ENCODE peak calls at places on chromosomes 11 and 22, in five cellular contexts. One of them, this sample, is unnamed.
A peak's percentile ranks its signal among the peaks of the same experiment; 100 is the strongest.

GRCh38 chr11:72583177-72583553 is 91.1 kb downstream of the PDE2A start:
- DNase-seq in heart left ventricle: no peak
- DNase-seq in spleen: peak; percentile 51
- DNase-seq in fibroblast of lung: no peak
- DNase-seq in SK-N-SH: no peak
- DNase-seq in this sample: no peak

GRCh38 chr11:26095340-26095739 is 236.6 kb upstream of the ANO3 start:
- DNase-seq in spleen: no peak
- DNase-seq in heart left ventricle: no peak
- DNase-seq in fibroblast of lung: no peak
- DNase-seq in SK-N-SH: no peak
- DNase-seq in this sample: no peak

GRCh38 chr11:102453286-102453797 is 777 bp upstream of the TMEM123 start:
- DNase-seq in heart left ventricle: no peak
- DNase-seq in spleen: no peak
- DNase-seq in SK-N-SH: peak; percentile 18
- DNase-seq in fibroblast of lung: no peak
- DNase-seq in this sample: no peak

GRCh38 chr22:29531419-29531818 is 22.1 kb downstream of the THOC5 start:
- DNase-seq in spleen: peak; percentile 50
- DNase-seq in fibroblast of lung: no peak
- DNase-seq in SK-N-SH: no peak
- DNase-seq in heart left ventricle: no peak
- DNase-seq in this sample: no peak

GRCh38 chr22:38257650-38258246 is 15.1 kb downstream of the TMEM184B start:
- DNase-seq in spleen: no peak
- DNase-seq in SK-N-SH: no peak
- DNase-seq in heart left ventricle: no peak
- DNase-seq in fibroblast of lung: no peak
- DNase-seq in this sample: no peak

GRCh38 chr11:67282876-67283371 is 6.2 kb upstream of the ANKRD13D start:
- DNase-seq in heart left ventricle: peak; percentile 28
- DNase-seq in SK-N-SH: no peak
- DNase-seq in spleen: peak; percentile 79
- DNase-seq in fibroblast of lung: no peak
- DNase-seq in this sample: no peak

GRCh38 chr11:43823316-43823715 is 57.3 kb upstream of the ALKBH3 start:
- DNase-seq in SK-N-SH: no peak
- DNase-seq in spleen: no peak
- DNase-seq in heart left ventricle: no peak
- DNase-seq in fibroblast of lung: no peak
- DNase-seq in this sample: no peak

GRCh38 chr22:27768027-27768640 is 33.4 kb downstream of the MN1 start:
- DNase-seq in fibroblast of lung: no peak
- DNase-seq in spleen: no peak
- DNase-seq in heart left ventricle: peak; percentile 7
- DNase-seq in SK-N-SH: no peak
- DNase-seq in this sample: no peak

GRCh38 chr11:9313648-9314290 is 624 bp downstream of the TMEM41B start:
- DNase-seq in heart left ventricle: no peak
- DNase-seq in SK-N-SH: no peak
- DNase-seq in fibroblast of lung: peak; percentile 27
- DNase-seq in spleen: no peak
- DNase-seq in this sample: no peak

GRCh38 chr11:84719935-84720577 is 907.1 kb downstream of the DLG2 start:
- DNase-seq in SK-N-SH: peak; percentile 44
- DNase-seq in heart left ventricle: peak; percentile 22
- DNase-seq in fibroblast of lung: no peak
- DNase-seq in spleen: peak; percentile 76
- DNase-seq in this sample: no peak

GRCh38 chr11:1152316-1153104 is 5.2 kb upstream of the MUC5AC start:
- DNase-seq in SK-N-SH: peak; percentile 16
- DNase-seq in spleen: peak; percentile 71
- DNase-seq in heart left ventricle: no peak
- DNase-seq in fibroblast of lung: peak; percentile 72
- DNase-seq in this sample: peak; percentile 63

GRCh38 chr11:120184371-120184945 is 26.4 kb upstream of the OAF start:
- DNase-seq in SK-N-SH: no peak
- DNase-seq in fibroblast of lung: no peak
- DNase-seq in heart left ventricle: peak; percentile 72
- DNase-seq in spleen: no peak
- DNase-seq in this sample: peak; percentile 73

GRCh38 chr11:74966651-74967050 is 17.6 kb downstream of the SPCS2 start:
- DNase-seq in fibroblast of lung: peak; percentile 77
- DNase-seq in spleen: no peak
- DNase-seq in SK-N-SH: no peak
- DNase-seq in heart left ventricle: no peak
- DNase-seq in this sample: no peak

DNA sequence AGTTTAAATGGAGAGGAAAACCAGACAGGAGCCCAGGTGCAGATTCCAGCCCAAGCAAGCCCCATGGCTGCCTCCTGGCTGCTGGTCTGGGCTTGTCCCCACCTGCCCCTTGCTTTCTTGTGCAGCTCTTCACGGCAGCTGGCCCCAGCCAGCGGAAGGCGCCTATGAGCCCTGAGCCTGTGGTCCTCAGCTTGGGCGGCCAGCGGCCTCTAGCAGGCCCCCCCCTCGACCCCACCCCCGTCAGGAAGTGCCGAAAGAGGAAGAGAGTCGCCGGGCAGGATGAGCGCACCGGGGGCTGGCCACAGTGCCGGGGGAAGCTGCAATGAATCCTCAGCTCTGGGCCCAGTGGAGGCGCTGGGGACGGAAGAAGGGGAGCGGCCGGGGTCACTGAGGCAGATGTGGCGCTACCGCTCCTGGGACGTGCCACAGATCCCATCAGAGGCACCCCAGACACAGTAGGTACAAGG is 2.1 kb upstream of the DGKZ start:
- DNase-seq in fibroblast of lung: no peak
- DNase-seq in heart left ventricle: peak; percentile 82
- DNase-seq in SK-N-SH: no peak
- DNase-seq in spleen: peak; percentile 93
- DNase-seq in this sample: no peak
- H3K4me3 ChIP-seq in fibroblast of lung: no peak overlapping the region
- H3K4me3 ChIP-seq in heart left ventricle: peak overlapping the region; percentile 44
- H3K4me3 ChIP-seq in SK-N-SH: no peak overlapping the region
- H3K4me3 ChIP-seq in spleen: peak overlapping the region; percentile 43
- H3K4me3 ChIP-seq in this sample: peak overlapping the region; percentile 83

GRCh38 chr11:33006010-33006409 is 9.7 kb upstream of the DEPDC7 start:
- DNase-seq in SK-N-SH: no peak
- DNase-seq in spleen: no peak
- DNase-seq in heart left ventricle: no peak
- DNase-seq in fibroblast of lung: no peak
- DNase-seq in this sample: no peak

GRCh38 chr11:33000181-33000580 is 15.5 kb upstream of the DEPDC7 start:
- DNase-seq in SK-N-SH: no peak
- DNase-seq in spleen: no peak
- DNase-seq in fibroblast of lung: peak; percentile 90
- DNase-seq in heart left ventricle: no peak
- DNase-seq in this sample: no peak

GRCh38 chr11:33002143-33002542 is 13.5 kb upstream of the DEPDC7 start:
- DNase-seq in spleen: no peak
- DNase-seq in heart left ventricle: no peak
- DNase-seq in fibroblast of lung: no peak
- DNase-seq in SK-N-SH: no peak
- DNase-seq in this sample: no peak

GRCh38 chr11:33005175-33005574 is 10.5 kb upstream of the DEPDC7 start:
- DNase-seq in SK-N-SH: no peak
- DNase-seq in fibroblast of lung: no peak
- DNase-seq in spleen: no peak
- DNase-seq in heart left ventricle: no peak
- DNase-seq in this sample: no peak

DNA sequence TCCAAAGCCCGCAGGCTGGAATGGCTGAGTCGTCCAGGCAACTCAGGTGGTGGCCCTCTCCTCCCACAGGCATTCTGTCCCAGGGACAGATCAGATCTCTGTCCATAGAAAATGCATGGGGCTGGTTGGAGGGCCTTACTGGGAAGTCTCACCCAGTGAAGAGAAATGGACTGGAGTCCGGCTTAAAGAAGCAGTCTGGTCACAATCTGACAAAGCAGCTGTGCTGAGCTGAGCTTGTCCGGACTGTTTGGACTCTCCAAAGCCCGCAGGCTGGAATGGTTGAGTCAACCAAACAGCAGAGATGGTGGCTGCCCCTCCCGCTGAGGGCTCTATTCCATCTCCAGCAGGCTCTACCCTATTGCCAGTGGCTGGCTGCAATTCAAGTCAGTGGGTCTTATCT is 14.4 kb upstream of the DEPDC7 start:
- DNase-seq in fibroblast of lung: no peak
- DNase-seq in spleen: no peak
- DNase-seq in SK-N-SH: no peak
- DNase-seq in heart left ventricle: no peak
- DNase-seq in this sample: no peak
- TF ChIP-seq CTCF in fibroblast of lung: no peak
- TF ChIP-seq CTCF in spleen: no peak
- TF ChIP-seq CTCF in SK-N-SH: no peak
- TF ChIP-seq CTCF in heart left ventricle: no peak
- TF ChIP-seq CTCF in this sample: no peak

GRCh38 chr11:103888541-103888951 is 147.9 kb upstream of the DDI1 start:
- DNase-seq in spleen: no peak
- DNase-seq in SK-N-SH: no peak
- DNase-seq in fibroblast of lung: peak; percentile 47
- DNase-seq in heart left ventricle: no peak
- DNase-seq in this sample: no peak
- H3K27ac ChIP-seq in spleen: no peak overlapping the region
- H3K27ac ChIP-seq in SK-N-SH: no peak overlapping the region
- H3K27ac ChIP-seq in fibroblast of lung: no peak overlapping the region
- H3K27ac ChIP-seq in heart left ventricle: no peak overlapping the region
- H3K27ac ChIP-seq in this sample: no peak overlapping the region

GRCh38 chr11:123188508-123189165 is 6.4 kb downstream of the CLMP start:
- DNase-seq in fibroblast of lung: peak; percentile 86
- DNase-seq in heart left ventricle: no peak
- DNase-seq in spleen: no peak
- DNase-seq in SK-N-SH: no peak
- DNase-seq in this sample: no peak
- H3K4me3 ChIP-seq in fibroblast of lung: peak overlapping the region; percentile 19
- H3K4me3 ChIP-seq in heart left ventricle: no peak overlapping the region
- H3K4me3 ChIP-seq in spleen: no peak overlapping the region
- H3K4me3 ChIP-seq in SK-N-SH: peak overlapping the region; percentile 41
- H3K4me3 ChIP-seq in this sample: no peak overlapping the region

DNA sequence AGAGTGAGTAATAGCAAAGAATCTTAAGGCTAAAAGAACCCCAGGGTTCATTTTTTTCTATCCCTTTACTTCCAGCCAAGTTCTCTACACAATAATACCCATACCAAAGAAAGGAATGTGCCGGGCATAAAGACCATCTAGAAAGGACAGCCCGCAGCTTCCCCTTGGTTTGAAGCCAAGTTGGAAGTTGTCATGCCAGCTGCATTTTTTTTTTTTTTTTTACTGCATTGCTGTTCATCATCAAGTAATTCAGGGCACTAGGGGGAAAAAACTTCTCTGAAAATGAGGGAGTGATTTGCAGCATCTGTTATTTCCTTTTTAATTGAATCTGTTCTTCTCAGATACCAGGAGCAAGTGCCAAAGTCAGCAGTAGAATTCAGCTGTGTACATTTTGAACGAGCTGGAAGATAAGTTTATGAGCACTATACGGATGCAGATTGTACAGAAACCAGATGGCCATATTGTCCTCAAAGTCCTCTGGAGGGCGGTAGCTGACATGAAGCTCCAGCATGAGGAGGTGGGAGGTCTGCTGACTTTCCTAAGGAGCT is 56.4 kb downstream of the UBASH3B start:
- DNase-seq in spleen: no peak
- DNase-seq in SK-N-SH: peak; percentile 67
- DNase-seq in fibroblast of lung: peak; percentile 48
- DNase-seq in heart left ventricle: no peak
- DNase-seq in this sample: no peak
- TF ChIP-seq CTCF in spleen: no peak
- TF ChIP-seq CTCF in SK-N-SH: peak; percentile 48
- TF ChIP-seq CTCF in fibroblast of lung: peak; percentile 24
- TF ChIP-seq CTCF in heart left ventricle: no peak
- TF ChIP-seq CTCF in this sample: no peak

GRCh38 chr11:117913736-117914397 is 15.3 kb downstream of the TMPRSS13 start:
- DNase-seq in spleen: no peak
- DNase-seq in heart left ventricle: no peak
- DNase-seq in SK-N-SH: no peak
- DNase-seq in fibroblast of lung: no peak
- DNase-seq in this sample: peak; percentile 26
- H3K27ac ChIP-seq in spleen: no peak overlapping the region
- H3K27ac ChIP-seq in heart left ventricle: no peak overlapping the region
- H3K27ac ChIP-seq in SK-N-SH: no peak overlapping the region
- H3K27ac ChIP-seq in fibroblast of lung: no peak overlapping the region
- H3K27ac ChIP-seq in this sample: no peak overlapping the region

GRCh38 chr11:64870176-64870892 is 8.1 kb downstream of the EHD1 start:
- DNase-seq in fibroblast of lung: peak; percentile 81
- DNase-seq in heart left ventricle: peak; percentile 80
- DNase-seq in spleen: peak; percentile 88
- DNase-seq in SK-N-SH: no peak
- DNase-seq in this sample: peak; percentile 92
- H3K4me3 ChIP-seq in fibroblast of lung: peak overlapping the region; percentile 37
- H3K4me3 ChIP-seq in heart left ventricle: no peak overlapping the region
- H3K4me3 ChIP-seq in spleen: peak overlapping the region; percentile 4
- H3K4me3 ChIP-seq in SK-N-SH: peak overlapping the region; percentile 13
- H3K4me3 ChIP-seq in this sample: peak overlapping the region; percentile 61

This sample was measured in coronary artery.